ENCODE peak calls at places on chromosomes 7 and 10, in eight cellular contexts. One of them, this sample, is unnamed.

GRCh38 chr10:79081353-79082034 is 12.7 kb downstream of the ZMIZ1 start:
- DNase-seq in WERI-Rb-1: no peak
- DNase-seq in stimulated activated naive CD8-positive, alpha-beta T cell treated with anti-CD3 and anti-CD28 coated beads, Interleukin-15, Interleukin-2, amounts not matched to agents 100 U/mL and 50 U/mL, for 24 hours: no peak
- DNase-seq in AG08395: peak
- DNase-seq in AG04449: peak
- DNase-seq in fibroblast of lung: peak
- DNase-seq in stimulated activated CD8-positive, alpha-beta memory T cell treated with anti-CD3 and anti-CD28 coated beads, Interleukin-4, amount 100 ng/mL, for 1 hour: no peak
- DNase-seq in activated naive CD8-positive, alpha-beta T cell treated with anti-CD3 and anti-CD28 coated beads for 36 hours: no peak
- DNase-seq in this sample: no peak

GRCh38 chr7:108420482-108420908 is 35.7 kb downstream of the NRCAM start:
- DNase-seq in WERI-Rb-1: no peak
- DNase-seq in stimulated activated naive CD8-positive, alpha-beta T cell treated with anti-CD3 and anti-CD28 coated beads, Interleukin-15, Interleukin-2, amounts not matched to agents 100 U/mL and 50 U/mL, for 24 hours: no peak
- DNase-seq in AG08395: no peak
- DNase-seq in AG04449: no peak
- DNase-seq in fibroblast of lung: peak
- DNase-seq in stimulated activated CD8-positive, alpha-beta memory T cell treated with anti-CD3 and anti-CD28 coated beads, Interleukin-4, amount 100 ng/mL, for 1 hour: no peak
- DNase-seq in activated naive CD8-positive, alpha-beta T cell treated with anti-CD3 and anti-CD28 coated beads for 36 hours: no peak
- DNase-seq in this sample: no peak

GRCh38 chr10:80136134-80136571 is 3.6 kb downstream of the PLAC9 start:
- DNase-seq in WERI-Rb-1: no peak
- DNase-seq in stimulated activated naive CD8-positive, alpha-beta T cell treated with anti-CD3 and anti-CD28 coated beads, Interleukin-15, Interleukin-2, amounts not matched to agents 100 U/mL and 50 U/mL, for 24 hours: no peak
- DNase-seq in AG08395: peak
- DNase-seq in AG04449: no peak
- DNase-seq in fibroblast of lung: peak
- DNase-seq in stimulated activated CD8-positive, alpha-beta memory T cell treated with anti-CD3 and anti-CD28 coated beads, Interleukin-4, amount 100 ng/mL, for 1 hour: no peak
- DNase-seq in activated naive CD8-positive, alpha-beta T cell treated with anti-CD3 and anti-CD28 coated beads for 36 hours: no peak
- DNase-seq in this sample: no peak

GRCh38 chr7:21125297-21125696 is 302.6 kb upstream of the SP4 start:
- DNase-seq in WERI-Rb-1: no peak
- DNase-seq in stimulated activated naive CD8-positive, alpha-beta T cell treated with anti-CD3 and anti-CD28 coated beads, Interleukin-15, Interleukin-2, amounts not matched to agents 100 U/mL and 50 U/mL, for 24 hours: no peak
- DNase-seq in AG08395: no peak
- DNase-seq in AG04449: no peak
- DNase-seq in fibroblast of lung: no peak
- DNase-seq in stimulated activated CD8-positive, alpha-beta memory T cell treated with anti-CD3 and anti-CD28 coated beads, Interleukin-4, amount 100 ng/mL, for 1 hour: no peak
- DNase-seq in activated naive CD8-positive, alpha-beta T cell treated with anti-CD3 and anti-CD28 coated beads for 36 hours: no peak
- DNase-seq in this sample: no peak

GRCh38 chr10:104391150-104391968 is 37.7 kb downstream of the CFAP58 start:
- DNase-seq in WERI-Rb-1: no peak
- DNase-seq in stimulated activated naive CD8-positive, alpha-beta T cell treated with anti-CD3 and anti-CD28 coated beads, Interleukin-15, Interleukin-2, amounts not matched to agents 100 U/mL and 50 U/mL, for 24 hours: no peak
- DNase-seq in AG08395: no peak
- DNase-seq in AG04449: no peak
- DNase-seq in fibroblast of lung: peak
- DNase-seq in stimulated activated CD8-positive, alpha-beta memory T cell treated with anti-CD3 and anti-CD28 coated beads, Interleukin-4, amount 100 ng/mL, for 1 hour: no peak
- DNase-seq in activated naive CD8-positive, alpha-beta T cell treated with anti-CD3 and anti-CD28 coated beads for 36 hours: no peak
- DNase-seq in this sample: no peak

GRCh38 chr10:126110434-126110833 is 214.1 kb downstream of the FANK1 start:
- DNase-seq in WERI-Rb-1: no peak
- DNase-seq in stimulated activated naive CD8-positive, alpha-beta T cell treated with anti-CD3 and anti-CD28 coated beads, Interleukin-15, Interleukin-2, amounts not matched to agents 100 U/mL and 50 U/mL, for 24 hours: no peak
- DNase-seq in AG08395: peak
- DNase-seq in AG04449: no peak
- DNase-seq in fibroblast of lung: peak
- DNase-seq in stimulated activated CD8-positive, alpha-beta memory T cell treated with anti-CD3 and anti-CD28 coated beads, Interleukin-4, amount 100 ng/mL, for 1 hour: no peak
- DNase-seq in activated naive CD8-positive, alpha-beta T cell treated with anti-CD3 and anti-CD28 coated beads for 36 hours: no peak
- DNase-seq in this sample: no peak

GRCh38 chr10:33901166-33901565 is 566.7 kb upstream of the NRP1 start:
- DNase-seq in WERI-Rb-1: no peak
- DNase-seq in stimulated activated naive CD8-positive, alpha-beta T cell treated with anti-CD3 and anti-CD28 coated beads, Interleukin-15, Interleukin-2, amounts not matched to agents 100 U/mL and 50 U/mL, for 24 hours: no peak
- DNase-seq in AG08395: peak
- DNase-seq in AG04449: peak
- DNase-seq in fibroblast of lung: peak
- DNase-seq in stimulated activated CD8-positive, alpha-beta memory T cell treated with anti-CD3 and anti-CD28 coated beads, Interleukin-4, amount 100 ng/mL, for 1 hour: no peak
- DNase-seq in activated naive CD8-positive, alpha-beta T cell treated with anti-CD3 and anti-CD28 coated beads for 36 hours: no peak
- DNase-seq in this sample: no peak

GRCh38 chr10:107653832-107654287 is 489.4 kb upstream of the SORCS1 start:
- DNase-seq in WERI-Rb-1: peak
- DNase-seq in stimulated activated naive CD8-positive, alpha-beta T cell treated with anti-CD3 and anti-CD28 coated beads, Interleukin-15, Interleukin-2, amounts not matched to agents 100 U/mL and 50 U/mL, for 24 hours: no peak
- DNase-seq in AG08395: peak
- DNase-seq in AG04449: peak
- DNase-seq in fibroblast of lung: no peak
- DNase-seq in stimulated activated CD8-positive, alpha-beta memory T cell treated with anti-CD3 and anti-CD28 coated beads, Interleukin-4, amount 100 ng/mL, for 1 hour: no peak
- DNase-seq in activated naive CD8-positive, alpha-beta T cell treated with anti-CD3 and anti-CD28 coated beads for 36 hours: no peak
- DNase-seq in this sample: no peak

GRCh38 chr7:16171928-16172327 is 249.4 kb downstream of the CRPPA start:
- DNase-seq in WERI-Rb-1: no peak
- DNase-seq in stimulated activated naive CD8-positive, alpha-beta T cell treated with anti-CD3 and anti-CD28 coated beads, Interleukin-15, Interleukin-2, amounts not matched to agents 100 U/mL and 50 U/mL, for 24 hours: no peak
- DNase-seq in AG08395: no peak
- DNase-seq in AG04449: no peak
- DNase-seq in fibroblast of lung: peak
- DNase-seq in stimulated activated CD8-positive, alpha-beta memory T cell treated with anti-CD3 and anti-CD28 coated beads, Interleukin-4, amount 100 ng/mL, for 1 hour: no peak
- DNase-seq in activated naive CD8-positive, alpha-beta T cell treated with anti-CD3 and anti-CD28 coated beads for 36 hours: no peak
- DNase-seq in this sample: no peak

GRCh38 chr10:89163265-89163995 is 43.7 kb downstream of the CH25H start:
- DNase-seq in WERI-Rb-1: no peak
- DNase-seq in stimulated activated naive CD8-positive, alpha-beta T cell treated with anti-CD3 and anti-CD28 coated beads, Interleukin-15, Interleukin-2, amounts not matched to agents 100 U/mL and 50 U/mL, for 24 hours: peak
- DNase-seq in AG08395: peak
- DNase-seq in AG04449: no peak
- DNase-seq in fibroblast of lung: no peak
- DNase-seq in stimulated activated CD8-positive, alpha-beta memory T cell treated with anti-CD3 and anti-CD28 coated beads, Interleukin-4, amount 100 ng/mL, for 1 hour: peak
- DNase-seq in activated naive CD8-positive, alpha-beta T cell treated with anti-CD3 and anti-CD28 coated beads for 36 hours: peak
- DNase-seq in this sample: peak

GRCh38 chr7:71488308-71488707 is 356.4 kb downstream of the GALNT17 start:
- DNase-seq in WERI-Rb-1: no peak
- DNase-seq in stimulated activated naive CD8-positive, alpha-beta T cell treated with anti-CD3 and anti-CD28 coated beads, Interleukin-15, Interleukin-2, amounts not matched to agents 100 U/mL and 50 U/mL, for 24 hours: no peak
- DNase-seq in AG08395: peak
- DNase-seq in AG04449: no peak
- DNase-seq in fibroblast of lung: peak
- DNase-seq in stimulated activated CD8-positive, alpha-beta memory T cell treated with anti-CD3 and anti-CD28 coated beads, Interleukin-4, amount 100 ng/mL, for 1 hour: no peak
- DNase-seq in activated naive CD8-positive, alpha-beta T cell treated with anti-CD3 and anti-CD28 coated beads for 36 hours: no peak
- DNase-seq in this sample: no peak

GRCh38 chr10:15316877-15317464 is 54.1 kb downstream of the FAM171A1 start:
- DNase-seq in WERI-Rb-1: no peak
- DNase-seq in stimulated activated naive CD8-positive, alpha-beta T cell treated with anti-CD3 and anti-CD28 coated beads, Interleukin-15, Interleukin-2, amounts not matched to agents 100 U/mL and 50 U/mL, for 24 hours: no peak
- DNase-seq in AG08395: no peak
- DNase-seq in AG04449: no peak
- DNase-seq in fibroblast of lung: no peak
- DNase-seq in stimulated activated CD8-positive, alpha-beta memory T cell treated with anti-CD3 and anti-CD28 coated beads, Interleukin-4, amount 100 ng/mL, for 1 hour: no peak
- DNase-seq in activated naive CD8-positive, alpha-beta T cell treated with anti-CD3 and anti-CD28 coated beads for 36 hours: no peak
- DNase-seq in this sample: no peak

GRCh38 chr10:128373071-128373749 is 247.0 kb upstream of the MKI67 start:
- DNase-seq in WERI-Rb-1: no peak
- DNase-seq in stimulated activated naive CD8-positive, alpha-beta T cell treated with anti-CD3 and anti-CD28 coated beads, Interleukin-15, Interleukin-2, amounts not matched to agents 100 U/mL and 50 U/mL, for 24 hours: no peak
- DNase-seq in AG08395: no peak
- DNase-seq in AG04449: no peak
- DNase-seq in fibroblast of lung: no peak
- DNase-seq in stimulated activated CD8-positive, alpha-beta memory T cell treated with anti-CD3 and anti-CD28 coated beads, Interleukin-4, amount 100 ng/mL, for 1 hour: no peak
- DNase-seq in activated naive CD8-positive, alpha-beta T cell treated with anti-CD3 and anti-CD28 coated beads for 36 hours: no peak
- DNase-seq in this sample: no peak

GRCh38 chr7:47757946-47758371 is 176.0 kb upstream of the TNS3 start:
- DNase-seq in WERI-Rb-1: no peak
- DNase-seq in stimulated activated naive CD8-positive, alpha-beta T cell treated with anti-CD3 and anti-CD28 coated beads, Interleukin-15, Interleukin-2, amounts not matched to agents 100 U/mL and 50 U/mL, for 24 hours: no peak
- DNase-seq in AG08395: peak
- DNase-seq in AG04449: peak
- DNase-seq in fibroblast of lung: peak
- DNase-seq in stimulated activated CD8-positive, alpha-beta memory T cell treated with anti-CD3 and anti-CD28 coated beads, Interleukin-4, amount 100 ng/mL, for 1 hour: no peak
- DNase-seq in activated naive CD8-positive, alpha-beta T cell treated with anti-CD3 and anti-CD28 coated beads for 36 hours: no peak
- DNase-seq in this sample: no peak

GRCh38 chr7:99762680-99763327 is 21.2 kb downstream of the CYP3A4 start:
- DNase-seq in WERI-Rb-1: no peak
- DNase-seq in stimulated activated naive CD8-positive, alpha-beta T cell treated with anti-CD3 and anti-CD28 coated beads, Interleukin-15, Interleukin-2, amounts not matched to agents 100 U/mL and 50 U/mL, for 24 hours: no peak
- DNase-seq in AG08395: peak
- DNase-seq in AG04449: peak
- DNase-seq in fibroblast of lung: peak
- DNase-seq in stimulated activated CD8-positive, alpha-beta memory T cell treated with anti-CD3 and anti-CD28 coated beads, Interleukin-4, amount 100 ng/mL, for 1 hour: no peak
- DNase-seq in activated naive CD8-positive, alpha-beta T cell treated with anti-CD3 and anti-CD28 coated beads for 36 hours: no peak
- DNase-seq in this sample: no peak

GRCh38 chr7:91875851-91876250 is 4.7 kb downstream of the MTERF1 start:
- DNase-seq in WERI-Rb-1: no peak
- DNase-seq in stimulated activated naive CD8-positive, alpha-beta T cell treated with anti-CD3 and anti-CD28 coated beads, Interleukin-15, Interleukin-2, amounts not matched to agents 100 U/mL and 50 U/mL, for 24 hours: no peak
- DNase-seq in AG08395: no peak
- DNase-seq in AG04449: no peak
- DNase-seq in fibroblast of lung: no peak
- DNase-seq in stimulated activated CD8-positive, alpha-beta memory T cell treated with anti-CD3 and anti-CD28 coated beads, Interleukin-4, amount 100 ng/mL, for 1 hour: no peak
- DNase-seq in activated naive CD8-positive, alpha-beta T cell treated with anti-CD3 and anti-CD28 coated beads for 36 hours: no peak
- DNase-seq in this sample: no peak

GRCh38 chr7:141073173-141073640 is 657 bp upstream of the TMEM178B start:
- DNase-seq in WERI-Rb-1: peak
- DNase-seq in stimulated activated naive CD8-positive, alpha-beta T cell treated with anti-CD3 and anti-CD28 coated beads, Interleukin-15, Interleukin-2, amounts not matched to agents 100 U/mL and 50 U/mL, for 24 hours: peak
- DNase-seq in AG08395: peak
- DNase-seq in AG04449: no peak
- DNase-seq in fibroblast of lung: peak
- DNase-seq in stimulated activated CD8-positive, alpha-beta memory T cell treated with anti-CD3 and anti-CD28 coated beads, Interleukin-4, amount 100 ng/mL, for 1 hour: no peak
- DNase-seq in activated naive CD8-positive, alpha-beta T cell treated with anti-CD3 and anti-CD28 coated beads for 36 hours: peak
- DNase-seq in this sample: no peak

GRCh38 chr10:79244841-79245504 is 102.3 kb upstream of the PPIF start:
- DNase-seq in WERI-Rb-1: no peak
- DNase-seq in stimulated activated naive CD8-positive, alpha-beta T cell treated with anti-CD3 and anti-CD28 coated beads, Interleukin-15, Interleukin-2, amounts not matched to agents 100 U/mL and 50 U/mL, for 24 hours: peak
- DNase-seq in AG08395: no peak
- DNase-seq in AG04449: no peak
- DNase-seq in fibroblast of lung: peak
- DNase-seq in stimulated activated CD8-positive, alpha-beta memory T cell treated with anti-CD3 and anti-CD28 coated beads, Interleukin-4, amount 100 ng/mL, for 1 hour: no peak
- DNase-seq in activated naive CD8-positive, alpha-beta T cell treated with anti-CD3 and anti-CD28 coated beads for 36 hours: no peak
- DNase-seq in this sample: no peak